ENCODE peak calls at places on chromosomes 2 and 18, in eight cellular contexts. One of them, this sample, is unnamed.

GRCh38 chr2:207734264-207734635 is 22.8 kb downstream of the CCNYL1 start:
- DNase-seq in RWPE1: no peak
- DNase-seq in NCI-H1105: no peak
- DNase-seq in activated naive CD4-positive, alpha-beta T cell treated with anti-CD3 and anti-CD28 coated beads, Interleukin-2, amount 50 U/mL, for 72 hours: no peak
- DNase-seq in ureter: no peak
- DNase-seq in SK-MEL-5: peak
- DNase-seq in left kidney: peak
- DNase-seq in IMR-90: peak
- DNase-seq in this sample: no peak

GRCh38 chr18:55300469-55301195 is 287.4 kb downstream of the TCF4 start:
- DNase-seq in RWPE1: no peak
- DNase-seq in NCI-H1105: no peak
- DNase-seq in activated naive CD4-positive, alpha-beta T cell treated with anti-CD3 and anti-CD28 coated beads, Interleukin-2, amount 50 U/mL, for 72 hours: no peak
- DNase-seq in ureter: no peak
- DNase-seq in SK-MEL-5: no peak
- DNase-seq in left kidney: peak
- DNase-seq in IMR-90: peak
- DNase-seq in this sample: no peak

GRCh38 chr2:37585982-37586621 is 85.3 kb downstream of the CDC42EP3 start:
- DNase-seq in RWPE1: peak
- DNase-seq in NCI-H1105: no peak
- DNase-seq in activated naive CD4-positive, alpha-beta T cell treated with anti-CD3 and anti-CD28 coated beads, Interleukin-2, amount 50 U/mL, for 72 hours: peak
- DNase-seq in ureter: peak
- DNase-seq in SK-MEL-5: no peak
- DNase-seq in left kidney: no peak
- DNase-seq in IMR-90: peak
- DNase-seq in this sample: no peak

GRCh38 chr18:35409921-35410320 is 32.8 kb upstream of the ZNF396 start:
- DNase-seq in RWPE1: peak
- DNase-seq in NCI-H1105: no peak
- DNase-seq in activated naive CD4-positive, alpha-beta T cell treated with anti-CD3 and anti-CD28 coated beads, Interleukin-2, amount 50 U/mL, for 72 hours: no peak
- DNase-seq in ureter: no peak
- DNase-seq in SK-MEL-5: no peak
- DNase-seq in left kidney: no peak
- DNase-seq in IMR-90: no peak
- DNase-seq in this sample: no peak

GRCh38 chr2:232658217-232658785 is 24.9 kb downstream of the EFHD1 start:
- DNase-seq in RWPE1: no peak
- DNase-seq in NCI-H1105: no peak
- DNase-seq in activated naive CD4-positive, alpha-beta T cell treated with anti-CD3 and anti-CD28 coated beads, Interleukin-2, amount 50 U/mL, for 72 hours: no peak
- DNase-seq in ureter: no peak
- DNase-seq in SK-MEL-5: peak
- DNase-seq in left kidney: no peak
- DNase-seq in IMR-90: no peak
- DNase-seq in this sample: no peak

GRCh38 chr2:37198681-37199065 is 2.4 kb downstream of the CEBPZOS start:
- DNase-seq in RWPE1: no peak
- DNase-seq in NCI-H1105: no peak
- DNase-seq in activated naive CD4-positive, alpha-beta T cell treated with anti-CD3 and anti-CD28 coated beads, Interleukin-2, amount 50 U/mL, for 72 hours: no peak
- DNase-seq in ureter: no peak
- DNase-seq in SK-MEL-5: no peak
- DNase-seq in left kidney: no peak
- DNase-seq in IMR-90: no peak
- DNase-seq in this sample: no peak

GRCh38 chr2:158395166-158395565 is 61.4 kb downstream of the CCDC148 start:
- DNase-seq in RWPE1: peak
- DNase-seq in NCI-H1105: no peak
- DNase-seq in activated naive CD4-positive, alpha-beta T cell treated with anti-CD3 and anti-CD28 coated beads, Interleukin-2, amount 50 U/mL, for 72 hours: no peak
- DNase-seq in ureter: no peak
- DNase-seq in SK-MEL-5: no peak
- DNase-seq in left kidney: no peak
- DNase-seq in IMR-90: no peak
- DNase-seq in this sample: no peak

GRCh38 chr18:30616414-30616813 is 426.1 kb downstream of the DSC3 start:
- DNase-seq in RWPE1: no peak
- DNase-seq in NCI-H1105: no peak
- DNase-seq in activated naive CD4-positive, alpha-beta T cell treated with anti-CD3 and anti-CD28 coated beads, Interleukin-2, amount 50 U/mL, for 72 hours: no peak
- DNase-seq in ureter: no peak
- DNase-seq in SK-MEL-5: no peak
- DNase-seq in left kidney: no peak
- DNase-seq in IMR-90: no peak
- DNase-seq in this sample: no peak

GRCh38 chr2:173205375-173205774 is 129.7 kb downstream of the MAP3K20 start:
- DNase-seq in RWPE1: no peak
- DNase-seq in NCI-H1105: no peak
- DNase-seq in activated naive CD4-positive, alpha-beta T cell treated with anti-CD3 and anti-CD28 coated beads, Interleukin-2, amount 50 U/mL, for 72 hours: no peak
- DNase-seq in ureter: peak
- DNase-seq in SK-MEL-5: no peak
- DNase-seq in left kidney: no peak
- DNase-seq in IMR-90: peak
- DNase-seq in this sample: no peak

GRCh38 chr2:217356795-217357194 is 496.9 kb upstream of the TNP1 start:
- DNase-seq in RWPE1: no peak
- DNase-seq in NCI-H1105: no peak
- DNase-seq in activated naive CD4-positive, alpha-beta T cell treated with anti-CD3 and anti-CD28 coated beads, Interleukin-2, amount 50 U/mL, for 72 hours: no peak
- DNase-seq in ureter: no peak
- DNase-seq in SK-MEL-5: peak
- DNase-seq in left kidney: no peak
- DNase-seq in IMR-90: no peak
- DNase-seq in this sample: no peak

This sample was measured in H54.